ENCODE peak calls at places on chromosome 1, in five cellular contexts. J is mesenchymal stem cell, K is neuronal stem cell, A is H1, I is trophoblast cell. F is an unnamed sample.

GRCh38 chr1:1098656-1099425 is 17.0 kb downstream of the C1orf159 start:
- DNase-seq in K (no peak), A (no peak), J (no peak), I (no peak), F (no peak)

GRCh38 chr1:206081811-206082210 is 28.8 kb downstream of the RHEX start:
- DNase-seq in A (no peak), J (no peak), K (no peak), I (no peak), F (no peak)

GRCh38 chr1:169024800-169025253 is 81.7 kb upstream of the ATP1B1 start:
- DNase-seq in I (peak; percentile 42), A (no peak), J (no peak), K (no peak), F (no peak)

GRCh38 chr1:106435269-106435668 is 621.2 kb upstream of the PRMT6 start:
- DNase-seq in I (no peak), K (no peak), A (no peak), J (no peak), F (no peak)

GRCh38 chr1:45846931-45847330 is 43.5 kb downstream of the MAST2 start:
- DNase-seq in A (no peak), J (peak; percentile 22), K (no peak), I (peak; percentile 58), F (no peak)

GRCh38 chr1:115330480-115331013 is 7.5 kb downstream of the NGF start:
- DNase-seq in A (no peak), I (peak; percentile 89), K (no peak), J (peak; percentile 9), F (no peak)

GRCh38 chr1:13583964-13584791 is 546 bp downstream of the PDPN start:
- DNase-seq in A (peak; percentile 56), I (no peak), K (peak; percentile 53), J (peak; percentile 69), F (peak; percentile 59)

GRCh38 chr1:175499595-175500367 is 243.6 kb downstream of the TNR start:
- DNase-seq in A (no peak), J (peak; percentile 61), K (no peak), I (peak; percentile 62), F (no peak)

GRCh38 chr1:67347688-67348472 is 40.2 kb downstream of the IL12RB2 start:
- DNase-seq in I (peak; percentile 77), A (peak; percentile 56), K (peak; percentile 45), J (peak; percentile 59), F (peak; percentile 55)

GRCh38 chr1:19405195-19405760 is 80.1 kb downstream of the CAPZB start:
- DNase-seq in A (no peak), I (no peak), K (peak; percentile 56), J (no peak), F (no peak)

GRCh38 chr1:24640288-24640687 is 2.8 kb upstream of the SRRM1 start:
- DNase-seq in I (no peak), K (no peak), A (no peak), J (no peak), F (peak; percentile 54)

GRCh38 chr1:81950037-81950436 is 149.3 kb downstream of the ADGRL2 start:
- DNase-seq in I (no peak), A (no peak), J (no peak), K (no peak), F (no peak)

GRCh38 chr1:209633335-209633997 is 18.8 kb downstream of the LAMB3 start:
- DNase-seq in K (no peak), J (no peak), I (no peak), A (no peak), F (no peak)

GRCh38 chr1:112618114-112618720 is 724 bp downstream of the ST7L start:
- DNase-seq in I (no peak), K (no peak), J (peak; percentile 64), A (no peak), F (no peak)

GRCh38 chr1:147748687-147749350 is 11.6 kb downstream of the GJA5 start:
- DNase-seq in K (no peak), I (no peak), J (no peak), A (peak; percentile 23), F (no peak)

GRCh38 chr1:61980561-61980960 is 214.1 kb upstream of the L1TD1 start:
- DNase-seq in A (no peak), K (no peak), I (no peak), J (peak; percentile 5), F (peak; percentile 40)

GRCh38 chr1:7048395-7048794 is 263.1 kb downstream of the CAMTA1 start:
- DNase-seq in K (no peak), J (no peak), I (no peak), A (no peak), F (peak; percentile 22)

GRCh38 chr1:215682232-215682631 is 115.1 kb downstream of the KCTD3 start:
- DNase-seq in A (no peak), J (no peak), K (no peak), I (no peak), F (no peak)

GRCh38 chr1:201491896-201492511 is 14.9 kb downstream of the CSRP1 start:
- DNase-seq in J (no peak), K (no peak), A (no peak), I (no peak), F (no peak)

GRCh38 chr1:201489656-201490261 is 17.2 kb downstream of the CSRP1 start:
- DNase-seq in A (no peak), I (no peak), K (no peak), J (no peak), F (no peak)

GRCh38 chr1:201488817-201489581 is 17.9 kb downstream of the CSRP1 start:
- DNase-seq in I (no peak), K (no peak), J (peak; percentile 92), A (no peak), F (no peak)

GRCh38 chr1:201487742-201488141 is 18.8 kb upstream of the PHLDA3 start:
- DNase-seq in K (no peak), J (no peak), A (no peak), I (no peak), F (no peak)

DNA sequence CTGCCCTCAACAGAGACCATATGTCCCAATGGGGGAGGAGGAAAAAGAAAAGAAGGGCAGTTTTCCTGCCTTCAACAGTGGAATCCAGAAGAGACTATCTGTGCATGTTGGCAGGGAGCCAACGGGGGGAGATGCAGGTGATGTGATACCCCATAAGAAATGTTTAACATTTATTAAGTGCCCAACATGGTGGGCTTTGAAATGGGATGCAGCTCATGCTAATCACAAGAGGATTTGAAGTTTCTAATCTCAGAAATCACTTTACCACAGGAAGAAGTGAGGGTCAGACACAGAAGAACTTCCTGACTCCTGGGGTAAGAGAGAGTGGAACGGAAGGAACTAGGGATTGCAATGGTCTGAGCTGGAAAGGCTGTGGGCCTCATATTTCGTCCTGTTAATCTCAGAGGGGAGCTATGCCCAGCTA is 16.2 kb downstream of the CSRP1 start:
- DNase-seq in J (peak; percentile 51), A (no peak), K (no peak), I (no peak), F (no peak)
- H2BK5ac ChIP-seq in J (no peak overlapping the region), A (no peak overlapping the region), K (no peak overlapping the region), I (no peak overlapping the region), F (no peak overlapping the region)

GRCh38 chr1:201719812-201720521 is 109.0 kb upstream of the IPO9 start:
- DNase-seq in K (no peak), J (peak; percentile 97), I (no peak), A (no peak), F (no peak)
- H3K4ac ChIP-seq in K (no peak overlapping the region), J (peak overlapping the region; percentile 77), I (no peak overlapping the region), A (no peak overlapping the region), F (no peak overlapping the region)

GRCh38 chr1:47760248-47760629 is 236.9 kb downstream of the TRABD2B start:
- DNase-seq in K (no peak), J (no peak), A (no peak), I (no peak), F (no peak)

GRCh38 chr1:47761974-47762373 is 235.2 kb downstream of the TRABD2B start:
- DNase-seq in A (no peak), K (no peak), I (no peak), J (no peak), F (no peak)

GRCh38 chr1:47761201-47761930 is 235.8 kb downstream of the TRABD2B start:
- DNase-seq in J (no peak), A (no peak), I (no peak), K (no peak), F (no peak)

GRCh38 chr1:47758341-47759237 is 238.6 kb downstream of the TRABD2B start:
- DNase-seq in J (peak; percentile 17), A (peak; percentile 37), K (no peak), I (no peak), F (peak; percentile 17)

DNA sequence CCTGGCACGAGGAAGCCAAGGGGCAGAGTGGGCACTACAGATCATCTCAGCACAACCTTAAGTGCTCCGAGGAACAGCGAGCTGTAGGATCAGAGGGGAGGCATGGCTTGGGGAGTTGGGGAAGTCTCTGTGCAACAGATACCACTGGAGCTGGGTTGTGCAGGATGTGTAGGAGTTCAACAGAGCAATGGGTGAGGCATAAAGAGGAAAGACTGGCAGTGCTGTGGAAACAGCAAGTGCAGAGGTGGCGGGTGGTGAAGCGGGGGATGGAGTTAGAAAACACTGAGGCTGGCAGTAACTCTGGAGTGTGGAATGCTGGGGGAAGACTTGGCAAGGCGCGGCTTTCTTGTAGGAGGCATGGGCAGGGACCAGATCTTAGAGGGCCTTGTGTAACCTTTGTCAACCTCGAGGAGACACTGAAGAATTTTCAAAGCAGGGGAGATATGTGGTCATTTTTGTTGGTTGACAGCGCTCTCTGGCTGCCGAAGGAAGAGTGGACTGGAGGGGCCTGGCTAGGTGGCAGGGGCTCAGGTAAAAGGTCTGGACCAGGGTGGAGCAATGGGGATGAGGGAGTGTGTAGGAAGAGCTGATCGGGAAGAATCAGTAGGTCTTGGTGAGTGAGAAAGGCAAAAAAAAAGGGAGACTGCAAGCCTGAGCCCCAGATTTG is 237.5 kb downstream of the TRABD2B start:
- DNase-seq in J (no peak), A (no peak), I (no peak), K (no peak), F (no peak)
- H2BK12ac ChIP-seq in J (no peak overlapping the region), A (no peak overlapping the region), I (no peak overlapping the region), K (no peak overlapping the region), F (no peak overlapping the region)

DNA sequence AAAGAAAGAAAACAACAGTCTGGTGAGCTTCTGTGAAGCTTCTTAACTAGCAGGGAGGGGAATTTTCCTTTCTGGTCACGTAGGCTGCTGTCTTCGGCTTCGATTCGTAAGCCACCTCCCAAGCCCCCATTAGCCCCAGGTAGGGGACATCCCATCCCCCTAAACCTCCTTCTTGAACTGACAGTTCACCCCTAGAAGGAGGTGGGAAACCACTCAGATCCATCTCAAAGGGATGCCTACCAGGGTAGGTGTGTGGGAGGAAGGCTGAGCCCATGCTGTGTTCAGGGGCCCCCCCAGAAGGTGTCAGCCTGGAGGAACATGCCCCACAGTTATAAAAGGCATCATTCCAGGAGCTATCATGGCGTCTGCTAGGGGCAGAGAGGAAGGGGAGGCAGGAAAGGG is 25.8 kb downstream of the CD247 start:
- DNase-seq in I (no peak), J (no peak), A (no peak), K (no peak), F (no peak)
- H2BK5ac ChIP-seq in I (no peak overlapping the region), J (no peak overlapping the region), A (no peak overlapping the region), K (no peak overlapping the region), F (no peak overlapping the region)

GRCh38 chr1:220892997-220893700 is 13.9 kb downstream of the HLX start:
- DNase-seq in A (peak; percentile 59), K (no peak), J (no peak), I (no peak), F (peak; percentile 50)
- H3K4ac ChIP-seq in A (no peak overlapping the region), K (no peak overlapping the region), J (no peak overlapping the region), I (no peak overlapping the region), F (no peak overlapping the region)